ENCODE peak calls at places on chromosomes 2 and 18, in six cellular contexts. One of them, this sample, is unnamed.

GRCh38 chr2:96957299-96957698 is 29.1 kb downstream of the FAM178B start:
- DNase-seq in NCI-H69: peak
- DNase-seq in A549: no peak
- DNase-seq in dermis blood vessel endothelial cell: no peak
- DNase-seq in upper lobe of right lung: no peak
- DNase-seq in neuronal stem cell: no peak
- DNase-seq in this sample: no peak

GRCh38 chr18:26003391-26003790 is 87.0 kb downstream of the SS18 start:
- DNase-seq in A549: no peak
- DNase-seq in neuronal stem cell: no peak
- DNase-seq in dermis blood vessel endothelial cell: peak
- DNase-seq in NCI-H69: peak
- DNase-seq in upper lobe of right lung: no peak
- DNase-seq in this sample: no peak

GRCh38 chr2:207258191-207258991 is 92.6 kb upstream of the KLF7 start:
- DNase-seq in A549: peak
- DNase-seq in dermis blood vessel endothelial cell: peak
- DNase-seq in NCI-H69: peak
- DNase-seq in upper lobe of right lung: no peak
- DNase-seq in neuronal stem cell: no peak
- DNase-seq in this sample: no peak

GRCh38 chr2:191593622-191594416 is 84.1 kb upstream of the NABP1 start:
- DNase-seq in dermis blood vessel endothelial cell: no peak
- DNase-seq in NCI-H69: no peak
- DNase-seq in A549: peak
- DNase-seq in upper lobe of right lung: no peak
- DNase-seq in neuronal stem cell: no peak
- DNase-seq in this sample: no peak

GRCh38 chr2:129336276-129336675 is 643.2 kb upstream of the RAB6C start:
- DNase-seq in dermis blood vessel endothelial cell: no peak
- DNase-seq in NCI-H69: no peak
- DNase-seq in neuronal stem cell: no peak
- DNase-seq in A549: no peak
- DNase-seq in upper lobe of right lung: no peak
- DNase-seq in this sample: no peak

GRCh38 chr2:207165121-207166038 is at the start of gene KLF7:
- DNase-seq in NCI-H69: no peak
- DNase-seq in dermis blood vessel endothelial cell: peak
- DNase-seq in A549: no peak
- DNase-seq in upper lobe of right lung: peak
- DNase-seq in neuronal stem cell: no peak
- DNase-seq in this sample: no peak

GRCh38 chr18:36610258-36610657 is 218.5 kb downstream of the TPGS2 start:
- DNase-seq in neuronal stem cell: no peak
- DNase-seq in NCI-H69: no peak
- DNase-seq in upper lobe of right lung: no peak
- DNase-seq in A549: no peak
- DNase-seq in dermis blood vessel endothelial cell: no peak
- DNase-seq in this sample: no peak

GRCh38 chr2:65024149-65024829 is 31.9 kb upstream of the CEP68 start:
- DNase-seq in neuronal stem cell: no peak
- DNase-seq in A549: no peak
- DNase-seq in upper lobe of right lung: no peak
- DNase-seq in dermis blood vessel endothelial cell: no peak
- DNase-seq in NCI-H69: no peak
- DNase-seq in this sample: no peak

GRCh38 chr2:198928026-198928425 is 529.7 kb downstream of the SATB2 start:
- DNase-seq in neuronal stem cell: no peak
- DNase-seq in dermis blood vessel endothelial cell: no peak
- DNase-seq in A549: no peak
- DNase-seq in upper lobe of right lung: peak
- DNase-seq in NCI-H69: no peak
- DNase-seq in this sample: no peak

GRCh38 chr2:154565433-154565832 is 133.1 kb upstream of the KCNJ3 start:
- DNase-seq in upper lobe of right lung: no peak
- DNase-seq in NCI-H69: no peak
- DNase-seq in dermis blood vessel endothelial cell: no peak
- DNase-seq in A549: no peak
- DNase-seq in neuronal stem cell: no peak
- DNase-seq in this sample: no peak

GRCh38 chr2:43412121-43412753 is 183.6 kb downstream of the THADA start:
- DNase-seq in dermis blood vessel endothelial cell: peak
- DNase-seq in NCI-H69: no peak
- DNase-seq in A549: peak
- DNase-seq in upper lobe of right lung: no peak
- DNase-seq in neuronal stem cell: no peak
- DNase-seq in this sample: no peak

GRCh38 chr2:8537572-8538155 is 144.2 kb upstream of the ID2 start:
- DNase-seq in A549: no peak
- DNase-seq in neuronal stem cell: no peak
- DNase-seq in NCI-H69: no peak
- DNase-seq in upper lobe of right lung: peak
- DNase-seq in dermis blood vessel endothelial cell: no peak
- DNase-seq in this sample: no peak

GRCh38 chr2:175854149-175854548 is 147.9 kb downstream of the LNPK start:
- DNase-seq in dermis blood vessel endothelial cell: no peak
- DNase-seq in A549: no peak
- DNase-seq in upper lobe of right lung: no peak
- DNase-seq in NCI-H69: peak
- DNase-seq in neuronal stem cell: no peak
- DNase-seq in this sample: no peak

GRCh38 chr2:59354498-59354897 is 1113.4 kb upstream of the FANCL start:
- DNase-seq in dermis blood vessel endothelial cell: no peak
- DNase-seq in upper lobe of right lung: no peak
- DNase-seq in A549: no peak
- DNase-seq in neuronal stem cell: no peak
- DNase-seq in NCI-H69: no peak
- DNase-seq in this sample: no peak

GRCh38 chr2:127864877-127865276 is 6.9 kb upstream of the POLR2D start:
- DNase-seq in dermis blood vessel endothelial cell: peak
- DNase-seq in upper lobe of right lung: no peak
- DNase-seq in neuronal stem cell: no peak
- DNase-seq in A549: peak
- DNase-seq in NCI-H69: peak
- DNase-seq in this sample: no peak

GRCh38 chr18:6598657-6599056 is 130.9 kb upstream of the ARHGAP28 start:
- DNase-seq in neuronal stem cell: no peak
- DNase-seq in NCI-H69: peak
- DNase-seq in dermis blood vessel endothelial cell: no peak
- DNase-seq in A549: no peak
- DNase-seq in upper lobe of right lung: no peak
- DNase-seq in this sample: no peak

GRCh38 chr2:187461294-187462261 is 13.5 kb upstream of the CALCRL start:
- DNase-seq in dermis blood vessel endothelial cell: no peak
- DNase-seq in neuronal stem cell: no peak
- DNase-seq in NCI-H69: no peak
- DNase-seq in A549: no peak
- DNase-seq in upper lobe of right lung: no peak
- DNase-seq in this sample: no peak

GRCh38 chr2:69450735-69451416 is 13.6 kb upstream of the NFU1 start:
- DNase-seq in neuronal stem cell: no peak
- DNase-seq in dermis blood vessel endothelial cell: no peak
- DNase-seq in NCI-H69: no peak
- DNase-seq in A549: no peak
- DNase-seq in upper lobe of right lung: no peak
- DNase-seq in this sample: no peak

GRCh38 chr2:103959174-103960125 is 894.5 kb upstream of the POU3F3 start:
- DNase-seq in upper lobe of right lung: no peak
- DNase-seq in neuronal stem cell: peak
- DNase-seq in dermis blood vessel endothelial cell: no peak
- DNase-seq in A549: peak
- DNase-seq in NCI-H69: peak
- DNase-seq in this sample: peak

GRCh38 chr2:207750876-207751275 is 18.8 kb downstream of the FZD5 start:
- DNase-seq in A549: no peak
- DNase-seq in neuronal stem cell: no peak
- DNase-seq in upper lobe of right lung: no peak
- DNase-seq in dermis blood vessel endothelial cell: no peak
- DNase-seq in NCI-H69: no peak
- DNase-seq in this sample: no peak

GRCh38 chr2:240946046-240946445 is 39.9 kb downstream of the CROCC2 start:
- DNase-seq in NCI-H69: peak
- DNase-seq in dermis blood vessel endothelial cell: no peak
- DNase-seq in neuronal stem cell: no peak
- DNase-seq in upper lobe of right lung: no peak
- DNase-seq in A549: no peak
- DNase-seq in this sample: no peak

GRCh38 chr2:96122391-96122790 is 6.0 kb upstream of the ADRA2B start:
- DNase-seq in upper lobe of right lung: no peak
- DNase-seq in dermis blood vessel endothelial cell: no peak
- DNase-seq in NCI-H69: no peak
- DNase-seq in neuronal stem cell: no peak
- DNase-seq in A549: no peak
- DNase-seq in this sample: no peak

GRCh38 chr2:239201531-239201876 is 199.3 kb downstream of the HDAC4 start:
- DNase-seq in upper lobe of right lung: no peak
- DNase-seq in NCI-H69: no peak
- DNase-seq in neuronal stem cell: no peak
- DNase-seq in dermis blood vessel endothelial cell: no peak
- DNase-seq in A549: no peak
- DNase-seq in this sample: no peak

GRCh38 chr2:241902357-241902991 is 32.9 kb downstream of the RTP5 start:
- DNase-seq in NCI-H69: no peak
- DNase-seq in A549: no peak
- DNase-seq in dermis blood vessel endothelial cell: no peak
- DNase-seq in upper lobe of right lung: peak
- DNase-seq in neuronal stem cell: no peak
- DNase-seq in this sample: no peak

GRCh38 chr2:79846878-79847277 is 334.0 kb downstream of the CTNNA2 start:
- DNase-seq in dermis blood vessel endothelial cell: no peak
- DNase-seq in upper lobe of right lung: no peak
- DNase-seq in NCI-H69: no peak
- DNase-seq in A549: no peak
- DNase-seq in neuronal stem cell: no peak
- DNase-seq in this sample: no peak

GRCh38 chr2:105180491-105180972 is 61.0 kb upstream of the GPR45 start:
- DNase-seq in upper lobe of right lung: no peak
- DNase-seq in A549: no peak
- DNase-seq in NCI-H69: no peak
- DNase-seq in dermis blood vessel endothelial cell: no peak
- DNase-seq in neuronal stem cell: no peak
- DNase-seq in this sample: no peak

GRCh38 chr2:181058378-181059269 is 78.2 kb downstream of the UBE2E3 start:
- DNase-seq in A549: no peak
- DNase-seq in NCI-H69: peak
- DNase-seq in upper lobe of right lung: no peak
- DNase-seq in dermis blood vessel endothelial cell: peak
- DNase-seq in neuronal stem cell: peak
- DNase-seq in this sample: no peak

GRCh38 chr2:220259656-220260055 is 632.2 kb downstream of the SLC4A3 start:
- DNase-seq in dermis blood vessel endothelial cell: no peak
- DNase-seq in A549: no peak
- DNase-seq in NCI-H69: no peak
- DNase-seq in upper lobe of right lung: no peak
- DNase-seq in neuronal stem cell: no peak
- DNase-seq in this sample: no peak

GRCh38 chr18:58806826-58807714 is 57.6 kb upstream of the ZNF532 start:
- DNase-seq in A549: no peak
- DNase-seq in NCI-H69: no peak
- DNase-seq in neuronal stem cell: no peak
- DNase-seq in upper lobe of right lung: no peak
- DNase-seq in dermis blood vessel endothelial cell: no peak
- DNase-seq in this sample: no peak

GRCh38 chr18:5891361-5892215 is 3.7 kb downstream of the TMEM200C start:
- DNase-seq in neuronal stem cell: no peak
- DNase-seq in A549: no peak
- DNase-seq in dermis blood vessel endothelial cell: no peak
- DNase-seq in upper lobe of right lung: peak
- DNase-seq in NCI-H69: no peak
- DNase-seq in this sample: no peak

GRCh38 chr18:26804474-26804873 is 61.0 kb downstream of the AQP4 start:
- DNase-seq in A549: no peak
- DNase-seq in neuronal stem cell: peak
- DNase-seq in NCI-H69: peak
- DNase-seq in dermis blood vessel endothelial cell: no peak
- DNase-seq in upper lobe of right lung: no peak
- DNase-seq in this sample: no peak

GRCh38 chr2:113233593-113234550 is 44.8 kb downstream of the PAX8 start:
- DNase-seq in neuronal stem cell: no peak
- DNase-seq in upper lobe of right lung: no peak
- DNase-seq in dermis blood vessel endothelial cell: no peak
- DNase-seq in NCI-H69: no peak
- DNase-seq in A549: peak
- DNase-seq in this sample: no peak

GRCh38 chr2:190841707-190842505 is 38.7 kb upstream of the GLS start:
- DNase-seq in A549: peak
- DNase-seq in upper lobe of right lung: no peak
- DNase-seq in NCI-H69: no peak
- DNase-seq in neuronal stem cell: no peak
- DNase-seq in dermis blood vessel endothelial cell: no peak
- DNase-seq in this sample: no peak

GRCh38 chr18:31720867-31721266 is 36.5 kb upstream of the B4GALT6 start:
- DNase-seq in upper lobe of right lung: no peak
- DNase-seq in neuronal stem cell: no peak
- DNase-seq in NCI-H69: no peak
- DNase-seq in dermis blood vessel endothelial cell: no peak
- DNase-seq in A549: no peak
- DNase-seq in this sample: no peak

GRCh38 chr2:30772021-30772705 is 35.1 kb downstream of the CAPN13 start:
- DNase-seq in NCI-H69: no peak
- DNase-seq in upper lobe of right lung: no peak
- DNase-seq in A549: no peak
- DNase-seq in neuronal stem cell: no peak
- DNase-seq in dermis blood vessel endothelial cell: no peak
- DNase-seq in this sample: no peak

GRCh38 chr2:134760385-134760784 is 41.6 kb upstream of the TMEM163 start:
- DNase-seq in upper lobe of right lung: no peak
- DNase-seq in dermis blood vessel endothelial cell: no peak
- DNase-seq in neuronal stem cell: no peak
- DNase-seq in A549: no peak
- DNase-seq in NCI-H69: no peak
- DNase-seq in this sample: no peak